ENCODE peak calls at places on chromosomes 4 and X, in seven cellular contexts. One of them, this sample, is unnamed.

GRCh38 chr4:31365006-31365690 is 645.0 kb downstream of the PCDH7 start:
- DNase-seq in effector memory CD4-positive, alpha-beta T cell: no peak
- DNase-seq in GM12891: no peak
- DNase-seq in amygdala: no peak
- DNase-seq in NCI-H2081: no peak
- DNase-seq in T-helper 2 cell: no peak
- DNase-seq in lung microvascular endothelial cell: no peak
- DNase-seq in this sample: no peak

GRCh38 chr4:165461176-165461835 is 82.5 kb downstream of the CPE start:
- DNase-seq in effector memory CD4-positive, alpha-beta T cell: no peak
- DNase-seq in NCI-H2081: no peak
- DNase-seq in lung microvascular endothelial cell: no peak
- DNase-seq in T-helper 2 cell: no peak
- DNase-seq in amygdala: no peak
- DNase-seq in GM12891: no peak
- DNase-seq in this sample: no peak

GRCh38 chr4:37197899-37198298 is 46.6 kb upstream of the NWD2 start:
- DNase-seq in NCI-H2081: no peak
- DNase-seq in GM12891: no peak
- DNase-seq in effector memory CD4-positive, alpha-beta T cell: no peak
- DNase-seq in amygdala: no peak
- DNase-seq in lung microvascular endothelial cell: no peak
- DNase-seq in T-helper 2 cell: no peak
- DNase-seq in this sample: no peak

GRCh38 chrX:47482512-47483309 is at the start of gene ZNF41:
- DNase-seq in GM12891: peak; percentile 60
- DNase-seq in effector memory CD4-positive, alpha-beta T cell: peak; percentile 73
- DNase-seq in NCI-H2081: peak; percentile 83
- DNase-seq in amygdala: peak; percentile 65
- DNase-seq in T-helper 2 cell: peak; percentile 40
- DNase-seq in lung microvascular endothelial cell: peak; percentile 83
- DNase-seq in this sample: peak; percentile 77

GRCh38 chrX:108484251-108484650 is 44.6 kb downstream of the COL4A5 start:
- DNase-seq in NCI-H2081: no peak
- DNase-seq in lung microvascular endothelial cell: no peak
- DNase-seq in T-helper 2 cell: no peak
- DNase-seq in GM12891: no peak
- DNase-seq in amygdala: no peak
- DNase-seq in effector memory CD4-positive, alpha-beta T cell: no peak
- DNase-seq in this sample: no peak

GRCh38 chr4:40524642-40525041 is 105.0 kb downstream of the RBM47 start:
- DNase-seq in T-helper 2 cell: no peak
- DNase-seq in effector memory CD4-positive, alpha-beta T cell: no peak
- DNase-seq in NCI-H2081: no peak
- DNase-seq in amygdala: no peak
- DNase-seq in lung microvascular endothelial cell: no peak
- DNase-seq in GM12891: no peak
- DNase-seq in this sample: no peak

GRCh38 chrX:1093112-1093511 is 119.3 kb downstream of the CRLF2 start:
- DNase-seq in effector memory CD4-positive, alpha-beta T cell: no peak
- DNase-seq in GM12891: no peak
- DNase-seq in amygdala: no peak
- DNase-seq in NCI-H2081: no peak
- DNase-seq in T-helper 2 cell: no peak
- DNase-seq in lung microvascular endothelial cell: no peak
- DNase-seq in this sample: peak; percentile 16

GRCh38 chr4:116849620-116850019 is 235.8 kb downstream of the TRAM1L1 start:
- DNase-seq in GM12891: no peak
- DNase-seq in lung microvascular endothelial cell: no peak
- DNase-seq in T-helper 2 cell: no peak
- DNase-seq in NCI-H2081: no peak
- DNase-seq in amygdala: no peak
- DNase-seq in effector memory CD4-positive, alpha-beta T cell: no peak
- DNase-seq in this sample: no peak

GRCh38 chr4:40280586-40280985 is 54.5 kb upstream of the CHRNA9 start:
- DNase-seq in effector memory CD4-positive, alpha-beta T cell: no peak
- DNase-seq in NCI-H2081: no peak
- DNase-seq in amygdala: no peak
- DNase-seq in lung microvascular endothelial cell: no peak
- DNase-seq in T-helper 2 cell: no peak
- DNase-seq in GM12891: no peak
- DNase-seq in this sample: no peak

GRCh38 chr4:56342746-56343145 is 44.5 kb downstream of the AASDH start:
- DNase-seq in T-helper 2 cell: no peak
- DNase-seq in GM12891: no peak
- DNase-seq in amygdala: no peak
- DNase-seq in lung microvascular endothelial cell: no peak
- DNase-seq in NCI-H2081: no peak
- DNase-seq in effector memory CD4-positive, alpha-beta T cell: no peak
- DNase-seq in this sample: no peak

GRCh38 chr4:131091896-131092295 is 1995.9 kb downstream of the C4orf33 start:
- DNase-seq in T-helper 2 cell: no peak
- DNase-seq in effector memory CD4-positive, alpha-beta T cell: no peak
- DNase-seq in lung microvascular endothelial cell: peak; percentile 9
- DNase-seq in GM12891: no peak
- DNase-seq in NCI-H2081: peak; percentile 13
- DNase-seq in amygdala: no peak
- DNase-seq in this sample: no peak

GRCh38 chr4:76199664-76200211 is 13.9 kb downstream of the SCARB2 start:
- DNase-seq in effector memory CD4-positive, alpha-beta T cell: no peak
- DNase-seq in amygdala: peak; percentile 60
- DNase-seq in T-helper 2 cell: no peak
- DNase-seq in GM12891: no peak
- DNase-seq in lung microvascular endothelial cell: peak; percentile 60
- DNase-seq in NCI-H2081: no peak
- DNase-seq in this sample: peak; percentile 27

GRCh38 chr4:55346851-55347255 is 811 bp downstream of the SRD5A3 start:
- DNase-seq in lung microvascular endothelial cell: no peak
- DNase-seq in T-helper 2 cell: no peak
- DNase-seq in GM12891: peak; percentile 12
- DNase-seq in amygdala: no peak
- DNase-seq in effector memory CD4-positive, alpha-beta T cell: no peak
- DNase-seq in NCI-H2081: no peak
- DNase-seq in this sample: no peak

GRCh38 chrX:26649534-26649933 is 433.6 kb downstream of the MAGEB5 start:
- DNase-seq in amygdala: no peak
- DNase-seq in GM12891: no peak
- DNase-seq in lung microvascular endothelial cell: peak; percentile 37
- DNase-seq in T-helper 2 cell: no peak
- DNase-seq in effector memory CD4-positive, alpha-beta T cell: no peak
- DNase-seq in NCI-H2081: peak; percentile 17
- DNase-seq in this sample: no peak

GRCh38 chr4:74516321-74516720 is 71.4 kb downstream of the AREG start:
- DNase-seq in amygdala: no peak
- DNase-seq in T-helper 2 cell: no peak
- DNase-seq in GM12891: no peak
- DNase-seq in NCI-H2081: no peak
- DNase-seq in effector memory CD4-positive, alpha-beta T cell: no peak
- DNase-seq in lung microvascular endothelial cell: no peak
- DNase-seq in this sample: no peak

GRCh38 chr4:13983189-13983790 is 355.8 kb upstream of the BOD1L1 start:
- DNase-seq in T-helper 2 cell: no peak
- DNase-seq in lung microvascular endothelial cell: no peak
- DNase-seq in amygdala: no peak
- DNase-seq in effector memory CD4-positive, alpha-beta T cell: no peak
- DNase-seq in NCI-H2081: no peak
- DNase-seq in GM12891: no peak
- DNase-seq in this sample: no peak

GRCh38 chrX:118773782-118774181 is 46.4 kb downstream of the IL13RA1 start:
- DNase-seq in NCI-H2081: no peak
- DNase-seq in GM12891: no peak
- DNase-seq in lung microvascular endothelial cell: no peak
- DNase-seq in T-helper 2 cell: no peak
- DNase-seq in amygdala: no peak
- DNase-seq in effector memory CD4-positive, alpha-beta T cell: no peak
- DNase-seq in this sample: no peak

GRCh38 chrX:37302569-37302968 is 46.6 kb upstream of the PRRG1 start:
- DNase-seq in lung microvascular endothelial cell: peak; percentile 36
- DNase-seq in effector memory CD4-positive, alpha-beta T cell: no peak
- DNase-seq in amygdala: peak; percentile 0
- DNase-seq in GM12891: no peak
- DNase-seq in NCI-H2081: no peak
- DNase-seq in T-helper 2 cell: no peak
- DNase-seq in this sample: no peak

GRCh38 chrX:14697453-14697852 is 168.1 kb downstream of the GLRA2 start:
- DNase-seq in GM12891: peak; percentile 0
- DNase-seq in effector memory CD4-positive, alpha-beta T cell: no peak
- DNase-seq in amygdala: no peak
- DNase-seq in lung microvascular endothelial cell: peak; percentile 20
- DNase-seq in T-helper 2 cell: no peak
- DNase-seq in NCI-H2081: peak; percentile 30
- DNase-seq in this sample: no peak

GRCh38 chr4:157896726-157897125 is 276.1 kb downstream of the GASK1B start:
- DNase-seq in effector memory CD4-positive, alpha-beta T cell: no peak
- DNase-seq in GM12891: no peak
- DNase-seq in T-helper 2 cell: no peak
- DNase-seq in NCI-H2081: no peak
- DNase-seq in amygdala: no peak
- DNase-seq in lung microvascular endothelial cell: no peak
- DNase-seq in this sample: no peak

GRCh38 chrX:1111543-1112300 is 100.7 kb downstream of the CRLF2 start:
- DNase-seq in T-helper 2 cell: no peak
- DNase-seq in lung microvascular endothelial cell: no peak
- DNase-seq in effector memory CD4-positive, alpha-beta T cell: no peak
- DNase-seq in amygdala: no peak
- DNase-seq in NCI-H2081: no peak
- DNase-seq in GM12891: no peak
- DNase-seq in this sample: no peak

GRCh38 chr4:1200425-1201035 is 28.1 kb upstream of the SPON2 start:
- DNase-seq in effector memory CD4-positive, alpha-beta T cell: no peak
- DNase-seq in NCI-H2081: no peak
- DNase-seq in amygdala: no peak
- DNase-seq in T-helper 2 cell: peak; percentile 7
- DNase-seq in GM12891: peak; percentile 37
- DNase-seq in lung microvascular endothelial cell: peak; percentile 76
- DNase-seq in this sample: no peak

GRCh38 chrX:118329179-118329578 is 16.7 kb upstream of the WDR44 start:
- DNase-seq in NCI-H2081: no peak
- DNase-seq in GM12891: no peak
- DNase-seq in amygdala: no peak
- DNase-seq in T-helper 2 cell: no peak
- DNase-seq in effector memory CD4-positive, alpha-beta T cell: no peak
- DNase-seq in lung microvascular endothelial cell: no peak
- DNase-seq in this sample: no peak

GRCh38 chrX:15235001-15235400 is 34.9 kb downstream of the ASB9 start:
- DNase-seq in GM12891: no peak
- DNase-seq in lung microvascular endothelial cell: no peak
- DNase-seq in amygdala: no peak
- DNase-seq in T-helper 2 cell: no peak
- DNase-seq in NCI-H2081: no peak
- DNase-seq in effector memory CD4-positive, alpha-beta T cell: no peak
- DNase-seq in this sample: no peak

GRCh38 chr4:33381806-33382205 is 2661.6 kb downstream of the PCDH7 start:
- DNase-seq in amygdala: no peak
- DNase-seq in effector memory CD4-positive, alpha-beta T cell: no peak
- DNase-seq in T-helper 2 cell: no peak
- DNase-seq in lung microvascular endothelial cell: no peak
- DNase-seq in NCI-H2081: peak; percentile 77
- DNase-seq in GM12891: no peak
- DNase-seq in this sample: no peak

GRCh38 chr4:6589444-6589843 is 14.5 kb downstream of the MAN2B2 start:
- DNase-seq in effector memory CD4-positive, alpha-beta T cell: no peak
- DNase-seq in GM12891: no peak
- DNase-seq in lung microvascular endothelial cell: no peak
- DNase-seq in NCI-H2081: no peak
- DNase-seq in amygdala: no peak
- DNase-seq in T-helper 2 cell: no peak
- DNase-seq in this sample: no peak

GRCh38 chr4:68342139-68342538 is 7.8 kb downstream of the YTHDC1 start:
- DNase-seq in GM12891: no peak
- DNase-seq in T-helper 2 cell: no peak
- DNase-seq in amygdala: no peak
- DNase-seq in effector memory CD4-positive, alpha-beta T cell: no peak
- DNase-seq in lung microvascular endothelial cell: peak; percentile 76
- DNase-seq in NCI-H2081: peak; percentile 11
- DNase-seq in this sample: no peak

GRCh38 chr4:20386001-20386740 is 134.5 kb downstream of the SLIT2 start:
- DNase-seq in effector memory CD4-positive, alpha-beta T cell: no peak
- DNase-seq in GM12891: no peak
- DNase-seq in amygdala: no peak
- DNase-seq in T-helper 2 cell: no peak
- DNase-seq in NCI-H2081: no peak
- DNase-seq in lung microvascular endothelial cell: no peak
- DNase-seq in this sample: no peak

This sample was measured in naive thymus-derived CD8-positive, alpha-beta T cell.